ENCODE peak calls at places on chromosomes 2 and 18, in six cellular contexts. A is pancreas, K is brain microvascular endothelial cell, V is fibroblast of pulmonary artery, R is fibroblast of lung, L is body of pancreas. B is an unnamed sample.

GRCh38 chr2:239035361-239035814 is 187.5 kb downstream of the TWIST2 start:
- DNase-seq in V (peak), R (no peak), L (peak), A (peak), K (no peak), B (peak)

GRCh38 chr2:175123254-175123653 is 44.7 kb downstream of the ATF2 start:
- DNase-seq in K (no peak), R (no peak), A (no peak), V (no peak), L (no peak), B (no peak)

GRCh38 chr2:75464348-75464946 is 96.3 kb downstream of the EVA1A start:
- DNase-seq in L (peak), V (peak), K (peak), A (peak), R (peak), B (peak)

GRCh38 chr2:42937171-42937875 is 144.9 kb upstream of the HAAO start:
- DNase-seq in A (no peak), R (no peak), V (no peak), K (no peak), L (no peak), B (no peak)

GRCh38 chr2:53505814-53506213 is 261.8 kb upstream of the CHAC2 start:
- DNase-seq in K (no peak), V (no peak), R (peak), L (no peak), A (no peak), B (no peak)

GRCh38 chr2:240526521-240526920 is 31.3 kb downstream of the ANKMY1 start:
- DNase-seq in L (no peak), V (no peak), K (no peak), R (no peak), A (no peak), B (no peak)

GRCh38 chr2:78315368-78315767 is 710.1 kb upstream of the REG3G start:
- DNase-seq in L (no peak), V (no peak), A (no peak), R (no peak), K (no peak), B (no peak)

GRCh38 chr2:242038928-242039341 is 169.4 kb downstream of the RTP5 start:
- DNase-seq in A (no peak), L (no peak), V (no peak), R (no peak), K (no peak), B (no peak)

GRCh38 chr18:13216732-13217465 is 1.7 kb upstream of the LDLRAD4 start:
- DNase-seq in V (no peak), A (no peak), L (peak), K (no peak), R (peak), B (peak)

GRCh38 chr2:230898661-230899091 is 26.4 kb downstream of the GPR55 start:
- DNase-seq in L (no peak), R (no peak), V (no peak), A (no peak), K (no peak), B (no peak)

GRCh38 chr2:36409971-36410370 is 54.4 kb downstream of the CRIM1 start:
- DNase-seq in V (no peak), A (no peak), R (no peak), L (no peak), K (no peak), B (no peak)

GRCh38 chr2:199659207-199659606 is 191.8 kb downstream of the FTCDNL1 start:
- DNase-seq in V (peak), R (peak), L (peak), A (no peak), K (peak), B (peak)

GRCh38 chr2:204434660-204435462 is 110.4 kb upstream of the PARD3B start:
- DNase-seq in V (no peak), K (peak), L (no peak), A (no peak), R (peak), B (no peak)

GRCh38 chr2:31430439-31431165 is 16.1 kb upstream of the XDH start:
- DNase-seq in L (no peak), A (no peak), R (no peak), V (no peak), K (no peak), B (no peak)

GRCh38 chr2:172554352-172555271 is 1.3 kb upstream of the PDK1 start:
- DNase-seq in L (no peak), A (no peak), V (no peak), R (no peak), K (no peak), B (no peak)

GRCh38 chr2:172550419-172550818 is 5.5 kb upstream of the PDK1 start:
- DNase-seq in A (no peak), V (no peak), L (no peak), R (no peak), K (no peak), B (no peak)

GRCh38 chr2:172551266-172551665 is 4.6 kb upstream of the PDK1 start:
- DNase-seq in L (no peak), V (peak), A (no peak), R (no peak), K (no peak), B (no peak)

GRCh38 chr2:172555272-172555521 is 693 bp upstream of the PDK1 start:
- DNase-seq in R (no peak), A (no peak), L (no peak), K (no peak), V (no peak), B (no peak)

GRCh38 chr2:172552547-172553291 is 3.2 kb upstream of the PDK1 start:
- DNase-seq in L (peak), A (peak), R (peak), V (peak), K (peak), B (no peak)
- TF ChIP-seq CTCF in L (no peak), A (no peak), R (no peak), V (no peak), K (no peak), B (no peak)

GRCh38 chr2:183038341-183039300 is at the start of gene NCKAP1:
- DNase-seq in A (peak), L (peak), V (peak), K (peak), R (peak), B (peak)
- TF ChIP-seq CTCF in A (peak), L (peak), V (peak), K (peak), R (peak), B (peak)

GRCh38 chr2:80531319-80531718 is 226.8 kb upstream of the LRRTM1 start:
- DNase-seq in K (no peak), L (no peak), V (no peak), R (no peak), A (no peak), B (no peak)
- TF ChIP-seq CTCF in K (no peak), L (no peak), V (no peak), R (no peak), A (no peak), B (no peak)

DNA sequence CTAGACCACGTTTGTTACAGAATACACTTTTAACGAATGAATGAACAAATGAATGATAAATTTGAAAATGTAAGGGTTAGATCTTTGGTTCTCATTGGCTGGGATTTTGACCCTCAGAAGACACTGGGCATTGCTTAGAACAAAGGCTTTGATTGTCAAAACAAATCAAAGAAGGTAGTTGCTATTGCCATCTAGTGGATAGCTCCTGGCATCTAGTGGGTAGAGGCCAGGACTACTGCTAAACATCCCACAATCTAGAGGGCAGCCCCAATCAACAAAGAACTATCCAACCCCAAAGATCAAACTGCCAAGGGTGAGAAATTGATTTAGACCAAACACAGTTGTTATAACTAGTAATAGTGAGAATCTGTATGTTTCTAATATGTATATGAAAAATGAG is 552.3 kb downstream of the KCNJ3 start:
- DNase-seq in R (no peak), L (no peak), A (no peak), K (no peak), V (no peak), B (peak)
- TF ChIP-seq CTCF in R (no peak), L (no peak), A (no peak), K (peak), V (no peak), B (peak)

GRCh38 chr2:18404708-18405107 is 155.7 kb downstream of the RDH14 start:
- DNase-seq in V (no peak), L (no peak), K (no peak), A (no peak), R (no peak), B (peak)
- TF ChIP-seq CTCF in V (peak), L (no peak), K (peak), A (no peak), R (no peak), B (peak)

GRCh38 chr2:99066075-99066557 is 75.4 kb upstream of the C2orf15 start:
- DNase-seq in A (peak), L (peak), K (peak), R (peak), V (peak), B (peak)
- TF ChIP-seq CTCF in A (peak), L (peak), K (peak), R (peak), V (peak), B (peak)

GRCh38 chr2:171320208-171320621 is 113.6 kb downstream of the METTL8 start:
- DNase-seq in V (no peak), K (no peak), A (no peak), L (no peak), R (no peak), B (no peak)
- TF ChIP-seq CTCF in V (no peak), K (no peak), A (no peak), L (no peak), R (no peak), B (no peak)

GRCh38 chr2:10552220-10552870 is 104.2 kb upstream of the ODC1 start:
- DNase-seq in A (no peak), R (no peak), K (no peak), L (no peak), V (no peak), B (no peak)
- TF ChIP-seq CTCF in A (no peak), R (no peak), K (no peak), L (no peak), V (no peak), B (no peak)

DNA sequence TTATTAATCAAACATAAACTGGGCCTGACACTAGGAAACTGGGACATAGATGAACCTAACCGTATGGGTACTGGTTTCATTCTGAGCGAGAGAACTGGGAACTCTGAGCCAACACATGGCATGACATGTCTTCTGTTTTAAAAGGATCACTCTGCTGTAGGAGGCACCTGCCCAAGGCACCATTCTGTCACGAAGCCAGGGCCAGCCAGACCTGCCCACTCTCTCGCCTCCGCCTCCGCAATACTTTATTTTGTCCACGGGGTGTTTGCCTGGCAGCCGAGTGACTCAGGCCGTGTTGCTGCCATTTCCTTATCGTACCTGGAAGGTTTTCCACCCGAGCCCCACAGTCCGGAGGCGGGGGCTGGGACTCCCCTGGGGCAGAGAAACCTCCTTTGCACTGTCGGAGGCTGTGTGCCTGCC is 120.4 kb upstream of the ACKR3 start:
- DNase-seq in A (peak), V (no peak), R (no peak), L (peak), K (no peak), B (no peak)
- TF ChIP-seq CTCF in A (no peak), V (no peak), R (no peak), L (no peak), K (no peak), B (no peak)

GRCh38 chr2:74162951-74163350 is 15.2 kb upstream of the BOLA3 start:
- DNase-seq in V (no peak), K (no peak), R (no peak), A (no peak), L (no peak), B (no peak)
- TF ChIP-seq CTCF in V (no peak), K (no peak), R (no peak), A (no peak), L (no peak), B (no peak)

B was measured in A673.